ENCODE peak calls at places on chromosomes 12 and 14, in six cellular contexts. O is mesenchymal stem cell, G is H9, H is IMR-90, R is neuronal stem cell, C is trophoblast cell. F is an unnamed sample.
A peak's percentile ranks its signal among the peaks of the same experiment; 100 is the strongest.

GRCh38 chr12:51181558-51181957 is 8.6 kb upstream of the TFCP2 start:
- DNase-seq in O (no peak), H (no peak), G (no peak), R (no peak), C (no peak), F (no peak)

GRCh38 chr14:68466491-68466977 is 326.3 kb downstream of the ZFP36L1 start:
- DNase-seq in G (no peak), R (no peak), O (peak; percentile 70), C (peak; percentile 89), H (peak; percentile 92), F (no peak)

GRCh38 chr14:39050389-39050788 is 52.6 kb downstream of the SEC23A start:
- DNase-seq in O (peak; percentile 89), G (no peak), C (peak; percentile 36), R (no peak), H (peak; percentile 85), F (no peak)

GRCh38 chr12:21912318-21912717 is 28.9 kb downstream of the ABCC9 start:
- DNase-seq in O (no peak), C (no peak), G (no peak), H (peak; percentile 71), R (no peak), F (no peak)

GRCh38 chr12:6693832-6694355 is 4.7 kb upstream of the ZNF384 start:
- DNase-seq in H (no peak), G (no peak), R (no peak), C (no peak), O (no peak), F (no peak)

GRCh38 chr12:93530358-93530757 is 42.1 kb upstream of the SOCS2 start:
- DNase-seq in O (no peak), H (peak; percentile 62), C (peak; percentile 77), G (no peak), R (no peak), F (no peak)

GRCh38 chr12:76503957-76504356 is 55.6 kb downstream of the OSBPL8 start:
- DNase-seq in O (no peak), C (no peak), H (no peak), G (no peak), R (no peak), F (no peak)

GRCh38 chr14:77862154-77862783 is 62.4 kb downstream of the ADCK1 start:
- DNase-seq in R (peak; percentile 73), O (peak; percentile 54), C (peak; percentile 83), G (peak; percentile 85), H (peak; percentile 49), F (peak; percentile 77)

GRCh38 chr14:58299665-58300202 is 1.4 kb downstream of the ARID4A start:
- DNase-seq in H (no peak), G (no peak), C (peak; percentile 33), O (peak; percentile 26), R (no peak), F (no peak)

GRCh38 chr12:119480551-119480950 is 113.0 kb upstream of the TMEM233 start:
- DNase-seq in R (no peak), C (no peak), G (no peak), O (no peak), H (no peak), F (no peak)

GRCh38 chr12:119476951-119477350 is 116.6 kb upstream of the TMEM233 start:
- DNase-seq in G (no peak), H (no peak), C (no peak), R (no peak), O (no peak), F (no peak)

GRCh38 chr12:119475650-119476049 is 117.9 kb upstream of the TMEM233 start:
- DNase-seq in G (no peak), R (no peak), O (no peak), C (no peak), H (no peak), F (no peak)

DNA sequence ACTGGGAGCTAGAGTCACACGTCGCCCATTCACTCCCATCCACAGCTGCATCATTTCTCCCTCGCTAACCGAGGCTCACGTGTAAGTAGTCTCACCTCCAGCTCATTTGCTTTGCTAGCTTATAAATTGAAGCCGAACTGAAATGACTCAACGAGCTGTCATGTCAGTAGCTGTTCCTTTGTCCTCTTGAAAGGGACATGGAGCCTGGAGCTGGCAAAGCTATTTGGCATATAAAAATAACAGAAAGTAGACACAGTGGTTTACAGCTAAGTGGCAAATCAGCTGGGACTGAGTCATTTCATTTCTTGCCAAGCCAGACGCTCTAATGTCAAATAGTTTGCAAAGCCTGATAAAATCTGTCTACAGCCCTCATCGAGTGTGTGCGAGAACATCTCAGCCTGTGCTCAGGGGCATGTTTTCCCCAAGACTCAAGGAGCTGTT is 114.4 kb upstream of the TMEM233 start:
- DNase-seq in R (no peak), C (peak; percentile 99), G (no peak), O (no peak), H (no peak), F (no peak)
- H3K14ac ChIP-seq in R (no peak overlapping the region), C (no peak overlapping the region), G (no peak overlapping the region), O (no peak overlapping the region), H (no peak overlapping the region), F (no peak overlapping the region)

GRCh38 chr12:121883315-121883660 is 5.3 kb upstream of the PSMD9 start:
- DNase-seq in G (peak; percentile 62), O (no peak), H (no peak), C (peak; percentile 18), R (no peak), F (no peak)
- H3K14ac ChIP-seq in G (no peak overlapping the region), O (no peak overlapping the region), H (no peak overlapping the region), C (no peak overlapping the region), R (no peak overlapping the region), F (no peak overlapping the region)

GRCh38 chr14:92626041-92626440 is 112.5 kb downstream of the RIN3 start:
- DNase-seq in H (no peak), C (no peak), G (no peak), R (no peak), O (no peak), F (no peak)

GRCh38 chr14:92625213-92625612 is 111.6 kb downstream of the RIN3 start:
- DNase-seq in H (peak; percentile 96), C (peak; percentile 47), O (peak; percentile 89), G (no peak), R (no peak), F (no peak)

GRCh38 chr14:92619671-92620437 is 106.3 kb downstream of the RIN3 start:
- DNase-seq in O (peak; percentile 40), C (no peak), H (peak; percentile 49), R (no peak), G (no peak), F (no peak)

GRCh38 chr14:92624764-92625163 is 111.2 kb downstream of the RIN3 start:
- DNase-seq in R (no peak), C (no peak), O (no peak), G (no peak), H (no peak), F (no peak)

GRCh38 chr14:92622311-92622710 is 108.7 kb downstream of the RIN3 start:
- DNase-seq in H (no peak), O (no peak), R (no peak), C (no peak), G (no peak), F (no peak)
- H3K14ac ChIP-seq in H (no peak overlapping the region), O (no peak overlapping the region), R (no peak overlapping the region), C (no peak overlapping the region), G (no peak overlapping the region), F (no peak overlapping the region)

GRCh38 chr14:24632761-24633160 is 1.2 kb downstream of the GZMB start:
- DNase-seq in O (no peak), C (no peak), H (no peak), G (no peak), R (no peak), F (no peak)
- H3K14ac ChIP-seq in O (no peak overlapping the region), C (no peak overlapping the region), H (no peak overlapping the region), G (no peak overlapping the region), R (no peak overlapping the region), F (no peak overlapping the region)